ENCODE peak calls at places on chromosomes 7 and 10, in four cellular contexts. H is nucleus accumbens, A is sigmoid colon, Y is NCI-H460. D is an unnamed sample.

GRCh38 chr7:32034052-32034451 is 36.2 kb downstream of the PDE1C start:
- DNase-seq in H (no peak), A (no peak), Y (no peak), D (no peak)

GRCh38 chr7:50822716-50823115 is 40.0 kb upstream of the GRB10 start:
- DNase-seq in H (no peak), A (no peak), Y (no peak), D (no peak)

GRCh38 chr10:46218921-46219320 is 67.9 kb upstream of the ANTXRL start:
- DNase-seq in H (no peak), A (no peak), Y (no peak), D (no peak)

GRCh38 chr7:138755831-138756590 is 41.8 kb upstream of the TMEM213 start:
- DNase-seq in H (no peak), A (no peak), Y (no peak), D (peak; percentile 99)

GRCh38 chr10:122968698-122969097 is 11.5 kb upstream of the PSTK start:
- DNase-seq in H (no peak), A (no peak), Y (no peak), D (no peak)

GRCh38 chr10:110802551-110803238 is 69.0 kb upstream of the PDCD4 start:
- DNase-seq in H (peak; percentile 30), A (peak; percentile 84), Y (no peak), D (peak; percentile 87)

GRCh38 chr7:31979690-31980330 is 90.4 kb downstream of the PDE1C start:
- DNase-seq in H (no peak), A (no peak), Y (no peak), D (no peak)

GRCh38 chr7:68107256-68107655 is 1110.6 kb downstream of the TYW1 start:
- DNase-seq in H (no peak), A (no peak), Y (no peak), D (no peak)

GRCh38 chr7:333399-333776 is 43.4 kb downstream of the FOXL3 start:
- DNase-seq in H (no peak), A (peak; percentile 76), Y (no peak), D (no peak)

GRCh38 chr7:20561908-20562307 is 53.6 kb upstream of the ABCB5 start:
- DNase-seq in H (no peak), A (no peak), Y (no peak), D (peak; percentile 79)

GRCh38 chr10:79400567-79401004 is 44.8 kb downstream of the ZCCHC24 start:
- DNase-seq in H (no peak), A (no peak), Y (peak; percentile 42), D (peak; percentile 63)

GRCh38 chr7:30971840-30972563 is 8.2 kb downstream of the GHRHR start:
- DNase-seq in H (no peak), A (no peak), Y (no peak), D (no peak)

GRCh38 chr7:128434413-128435310 is 21.0 kb upstream of the HILPDA start:
- DNase-seq in H (no peak), A (no peak), Y (no peak), D (no peak)

D was measured in SK-MEL-5.